ENCODE peak calls at places on chromosomes 7 and 10, in eight cellular contexts. M is CD8-positive, alpha-beta T cell; D is dorsolateral prefrontal cortex; L is SK-N-SH; O is astrocyte of the spinal cord; J is foreskin keratinocyte; V is osteocyte; F is GM13977. W is an unnamed sample.

GRCh38 chr7:26291251-26291650 is 411 bp upstream of the SNX10 start:
- DNase-seq in L (no peak), M (no peak), J (no peak), V (no peak), O (no peak), D (no peak), F (no peak), W (no peak)

GRCh38 chr10:95513008-95513589 is 48.1 kb downstream of the SORBS1 start:
- DNase-seq in D (no peak), O (no peak), V (no peak), J (no peak), F (no peak), M (no peak), L (no peak), W (no peak)

GRCh38 chr10:109932391-109932790 is 9.1 kb upstream of the XPNPEP1 start:
- DNase-seq in D (no peak), V (no peak), L (no peak), M (no peak), O (peak; percentile 27), F (no peak), J (no peak), W (no peak)

GRCh38 chr10:59587756-59588140 is 121.9 kb downstream of the SLC16A9 start:
- DNase-seq in F (no peak), L (no peak), J (no peak), O (no peak), V (no peak), M (no peak), D (no peak), W (no peak)

GRCh38 chr10:35027567-35027966 is 62.6 kb downstream of the CUL2 start:
- DNase-seq in F (no peak), J (no peak), M (no peak), V (no peak), L (peak; percentile 32), O (peak; percentile 50), D (no peak), W (no peak)

GRCh38 chr10:42981358-42982236 is 95.3 kb upstream of the RET start:
- DNase-seq in D (peak; percentile 17), L (peak; percentile 87), M (no peak), O (no peak), F (no peak), V (peak; percentile 80), J (no peak), W (peak; percentile 15)

GRCh38 chr7:109873296-109873695 is 1217.6 kb upstream of the LRRN3 start:
- DNase-seq in J (no peak), V (no peak), D (no peak), M (no peak), L (no peak), F (no peak), O (no peak), W (no peak)

GRCh38 chr10:50275650-50276235 is 24.4 kb upstream of the ASAH2 start:
- DNase-seq in L (peak; percentile 5), M (no peak), J (no peak), F (peak; percentile 28), D (peak; percentile 60), V (no peak), O (no peak), W (no peak)

GRCh38 chr10:11478807-11479206 is 132.6 kb downstream of the USP6NL start:
- DNase-seq in J (no peak), L (no peak), F (no peak), O (no peak), M (no peak), V (no peak), D (no peak), W (no peak)

GRCh38 chr7:35512716-35513115 is 182.2 kb downstream of the HERPUD2 start:
- DNase-seq in F (no peak), O (no peak), J (no peak), D (no peak), V (no peak), M (no peak), L (no peak), W (no peak)

GRCh38 chr7:22453159-22453558 is 46.8 kb downstream of the STEAP1B start:
- DNase-seq in D (no peak), F (no peak), M (no peak), V (no peak), O (no peak), L (no peak), J (no peak), W (no peak)

GRCh38 chr10:24214762-24215161 is 5.8 kb downstream of the KIAA1217 start:
- DNase-seq in F (no peak), L (no peak), J (no peak), D (no peak), V (no peak), M (no peak), O (no peak), W (no peak)

GRCh38 chr10:102504179-102504975 is 605 bp downstream of the SUFU start:
- DNase-seq in F (no peak), D (no peak), V (no peak), O (peak; percentile 23), J (peak; percentile 18), M (no peak), L (peak; percentile 44), W (no peak)

GRCh38 chr7:71182536-71182935 is 50.6 kb downstream of the GALNT17 start:
- DNase-seq in O (no peak), F (no peak), J (no peak), V (no peak), L (no peak), D (no peak), M (no peak), W (no peak)

GRCh38 chr7:102173669-102174068 is 113.0 kb upstream of the SH2B2 start:
- DNase-seq in J (no peak), F (no peak), V (no peak), O (no peak), D (no peak), L (no peak), M (no peak), W (no peak)

GRCh38 chr7:24820730-24821044 is 63.4 kb upstream of the GSDME start:
- DNase-seq in L (no peak), V (no peak), F (no peak), M (no peak), O (no peak), D (no peak), J (no peak), W (no peak)

GRCh38 chr10:89115876-89116627 is 91.1 kb downstream of the CH25H start:
- DNase-seq in F (no peak), L (no peak), M (no peak), D (no peak), J (peak; percentile 78), V (no peak), O (peak; percentile 79), W (no peak)

GRCh38 chr10:13797171-13797570 is 210.4 kb downstream of the PRPF18 start:
- DNase-seq in M (no peak), V (peak; percentile 68), D (no peak), L (no peak), J (no peak), O (no peak), F (no peak), W (no peak)
- TF ChIP-seq CTCF in M (no peak), V (no peak), D (no peak), L (no peak), J (no peak), O (no peak), F (no peak), W (no peak)

GRCh38 chr7:34389332-34390078 is 268.5 kb upstream of the NPSR1 start:
- DNase-seq in D (no peak), J (no peak), V (no peak), O (no peak), F (no peak), M (no peak), L (no peak), W (no peak)
- TF ChIP-seq CTCF in D (no peak), J (no peak), V (no peak), O (no peak), F (no peak), M (no peak), L (peak; percentile 17), W (no peak)

DNA sequence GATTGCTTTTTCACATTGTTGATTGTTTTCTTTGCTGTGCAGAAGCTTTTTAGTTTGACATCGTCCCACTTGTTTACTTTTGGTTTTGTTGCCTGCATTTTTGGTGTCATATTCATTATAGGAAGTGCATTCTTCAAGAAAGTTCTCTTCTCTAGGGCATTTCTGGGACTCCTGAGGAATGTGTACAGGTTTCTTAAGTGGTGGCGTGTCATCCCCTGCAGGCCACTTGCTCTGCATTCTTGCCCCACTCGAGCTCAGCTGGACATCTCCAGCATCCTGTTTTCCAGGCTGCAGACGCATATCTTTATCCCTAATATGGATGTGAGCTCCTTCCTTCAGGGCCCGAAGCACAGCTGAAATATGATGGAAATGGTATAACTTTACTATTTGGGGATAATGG is 255.6 kb upstream of the HABP2 start:
- DNase-seq in L (no peak), F (no peak), J (peak; percentile 9), O (peak; percentile 41), M (no peak), V (no peak), D (no peak), W (no peak)
- TF ChIP-seq CTCF in L (no peak), F (no peak), J (no peak), O (peak; percentile 28), M (no peak), V (peak; percentile 42), D (no peak), W (no peak)

DNA sequence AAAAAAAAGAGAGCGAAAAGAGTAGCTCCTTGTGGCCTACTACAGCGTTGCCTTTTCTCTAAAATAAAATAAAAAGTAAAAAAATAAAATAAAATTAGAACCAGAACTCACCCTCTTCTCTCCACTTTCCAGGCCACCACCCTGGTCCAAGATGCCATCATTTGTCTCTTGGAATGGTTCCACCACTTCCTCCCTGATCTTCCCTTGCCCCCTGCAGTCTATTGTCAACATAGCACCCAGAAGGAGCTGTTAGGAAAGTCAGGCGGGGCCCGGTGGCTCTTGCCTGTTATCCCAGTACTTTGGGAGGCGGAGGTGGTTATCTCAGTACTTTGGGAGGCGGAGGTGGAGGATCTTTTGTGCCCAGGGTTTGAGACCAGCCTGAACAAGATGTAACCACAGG is 7.6 kb upstream of the GRID2IP start:
- DNase-seq in O (no peak), F (no peak), J (no peak), D (no peak), V (no peak), M (no peak), L (peak; percentile 88), W (no peak)
- TF ChIP-seq CTCF in O (peak; percentile 15), F (peak; percentile 58), J (peak; percentile 54), D (no peak), V (peak; percentile 40), M (peak; percentile 27), L (peak; percentile 65), W (no peak)

GRCh38 chr10:97355571-97355975 is 21.0 kb upstream of the FRAT2 start:
- DNase-seq in M (no peak), J (no peak), O (no peak), L (no peak), V (no peak), D (peak; percentile 41), F (no peak), W (no peak)
- TF ChIP-seq CTCF in M (peak; percentile 28), J (peak; percentile 48), O (peak; percentile 36), L (peak; percentile 43), V (peak; percentile 42), D (peak; percentile 61), F (peak; percentile 28), W (no peak)

DNA sequence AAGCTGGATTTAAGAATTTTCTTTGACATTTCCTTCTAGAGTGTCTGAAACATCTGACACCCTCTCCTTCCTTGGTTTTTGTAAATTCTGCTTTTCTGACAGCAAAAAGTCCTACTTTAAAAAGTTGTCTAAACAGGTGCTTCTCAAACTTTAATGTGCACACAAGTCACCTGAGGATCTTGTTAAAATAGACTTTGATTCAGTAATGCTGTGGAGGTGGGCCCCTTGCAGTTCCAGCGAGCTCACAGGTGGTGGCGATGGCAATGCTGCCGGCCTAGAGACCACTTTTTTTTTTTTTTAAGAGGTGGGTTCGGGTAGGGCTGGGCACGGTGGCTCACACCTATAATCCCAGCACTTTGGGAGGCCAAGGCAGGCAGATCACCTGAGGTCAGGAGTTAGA is 77.1 kb downstream of the ABCC2 start:
- DNase-seq in V (no peak), F (no peak), O (no peak), J (no peak), L (peak; percentile 31), D (no peak), M (no peak), W (no peak)
- TF ChIP-seq CTCF in V (peak; percentile 40), F (peak; percentile 21), O (peak; percentile 53), J (peak; percentile 45), L (peak; percentile 54), D (no peak), M (no peak), W (no peak)

W was measured in activated B cell treated with CpG ODN at 0.5 μM for 24 hours.